ENCODE peak calls at places on chromosomes 16 and 17, in nine cellular contexts. V is stomach, D is AG10803, S is pancreas, H is GM20000, M is body of pancreas, G is left ventricle myocardium inferior, I is heart right ventricle, E is AG04450. O is an unnamed sample.

GRCh38 chr17:48494335-48494734 is 36.5 kb downstream of the HOXB1 start:
- DNase-seq in V (no peak), D (peak; percentile 69), S (no peak), H (no peak), M (no peak), G (no peak), I (no peak), E (no peak), O (no peak)

GRCh38 chr17:70775667-70776066 is 606.3 kb downstream of the KCNJ2 start:
- DNase-seq in V (no peak), D (no peak), S (peak; percentile 12), H (no peak), M (no peak), G (no peak), I (no peak), E (no peak), O (no peak)

GRCh38 chr16:56356276-56357241 is 68.8 kb downstream of the AMFR start:
- DNase-seq in V (peak; percentile 82), D (peak; percentile 82), S (peak; percentile 81), H (peak; percentile 91), M (peak; percentile 84), G (peak; percentile 80), I (peak; percentile 77), E (peak; percentile 70), O (peak; percentile 81)

GRCh38 chr16:56436258-56436657 is 10.9 kb upstream of the AMFR start:
- DNase-seq in V (no peak), D (no peak), S (no peak), H (no peak), M (no peak), G (no peak), I (no peak), E (no peak), O (no peak)

GRCh38 chr17:39751637-39752036 is 13.9 kb downstream of the GRB7 start:
- DNase-seq in V (no peak), D (no peak), S (peak; percentile 33), H (no peak), M (no peak), G (no peak), I (no peak), E (no peak), O (no peak)

GRCh38 chr17:50128441-50129302 is 1.3 kb downstream of the SAMD14 start:
- DNase-seq in V (no peak), D (no peak), S (no peak), H (no peak), M (no peak), G (no peak), I (no peak), E (no peak), O (no peak)

GRCh38 chr16:52265446-52265861 is 281.5 kb downstream of the TOX3 start:
- DNase-seq in V (no peak), D (no peak), S (no peak), H (no peak), M (no peak), G (no peak), I (no peak), E (no peak), O (no peak)

GRCh38 chr17:17840751-17841591 is 4.2 kb upstream of the SREBF1 start:
- DNase-seq in V (no peak), D (peak; percentile 51), S (no peak), H (peak; percentile 29), M (no peak), G (no peak), I (no peak), E (no peak), O (no peak)

GRCh38 chr16:23055481-23055880 is 93.8 kb downstream of the USP31 start:
- DNase-seq in V (no peak), D (no peak), S (no peak), H (no peak), M (no peak), G (no peak), I (no peak), E (no peak), O (no peak)

GRCh38 chr16:89357055-89357454 is 133.3 kb downstream of the ANKRD11 start:
- DNase-seq in V (no peak), D (no peak), S (no peak), H (no peak), M (no peak), G (no peak), I (no peak), E (no peak), O (no peak)

GRCh38 chr17:9150407-9151090 is 129.2 kb downstream of the NTN1 start:
- DNase-seq in V (peak; percentile 37), D (peak; percentile 45), S (no peak), H (no peak), M (no peak), G (no peak), I (no peak), E (no peak), O (no peak)

GRCh38 chr16:49483251-49483650 is 109.6 kb downstream of the C16orf78 start:
- DNase-seq in V (no peak), D (no peak), S (no peak), H (no peak), M (no peak), G (no peak), I (no peak), E (no peak), O (no peak)

GRCh38 chr17:53627511-53627910 is 195.2 kb upstream of the KIF2B start:
- DNase-seq in V (no peak), D (peak; percentile 67), S (no peak), H (no peak), M (no peak), G (no peak), I (no peak), E (no peak), O (no peak)

GRCh38 chr17:29980261-29980660 is 38.8 kb downstream of the EFCAB5 start:
- DNase-seq in V (no peak), D (no peak), S (no peak), H (no peak), M (no peak), G (no peak), I (no peak), E (no peak), O (no peak)

GRCh38 chr17:19370493-19370960 is 7.8 kb upstream of the MAPK7 start:
- DNase-seq in V (no peak), D (no peak), S (no peak), H (peak; percentile 65), M (peak; percentile 26), G (peak; percentile 71), I (peak; percentile 70), E (no peak), O (no peak)

GRCh38 chr16:454397-454940 is 29.0 kb downstream of the RAB11FIP3 start:
- DNase-seq in V (no peak), D (no peak), S (no peak), H (no peak), M (no peak), G (no peak), I (no peak), E (no peak), O (no peak)
- TF ChIP-seq CTCF in V (no peak), D (no peak), S (no peak), H (no peak), M (no peak), G (no peak), I (no peak), E (no peak), O (no peak)

GRCh38 chr16:11168386-11169065 is 87.5 kb downstream of the SOCS1 start:
- DNase-seq in V (no peak), D (peak; percentile 50), S (no peak), H (no peak), M (no peak), G (no peak), I (peak; percentile 37), E (no peak), O (no peak)
- TF ChIP-seq CTCF in V (no peak), D (no peak), S (no peak), H (no peak), M (no peak), G (no peak), I (no peak), E (no peak), O (no peak)

GRCh38 chr17:15456486-15456885 is 10.9 kb downstream of the CDRT4 start:
- DNase-seq in V (no peak), D (peak; percentile 32), S (no peak), H (no peak), M (no peak), G (peak; percentile 33), I (peak; percentile 40), E (no peak), O (no peak)

GRCh38 chr17:15457723-15458094 is 9.7 kb downstream of the CDRT4 start:
- DNase-seq in V (no peak), D (peak; percentile 43), S (no peak), H (no peak), M (no peak), G (peak; percentile 35), I (no peak), E (no peak), O (no peak)

GRCh38 chr17:15453782-15454181 is 13.6 kb downstream of the CDRT4 start:
- DNase-seq in V (no peak), D (peak; percentile 19), S (no peak), H (no peak), M (no peak), G (no peak), I (no peak), E (no peak), O (no peak)

GRCh38 chr17:15454328-15454727 is 13.1 kb downstream of the CDRT4 start:
- DNase-seq in V (no peak), D (no peak), S (no peak), H (no peak), M (no peak), G (no peak), I (no peak), E (no peak), O (no peak)

GRCh38 chr17:15456972-15457722 is 10.3 kb downstream of the CDRT4 start:
- DNase-seq in V (no peak), D (peak; percentile 99), S (peak; percentile 44), H (no peak), M (peak; percentile 48), G (peak; percentile 59), I (peak; percentile 70), E (peak; percentile 80), O (no peak)
- TF ChIP-seq CTCF in V (no peak), D (peak; percentile 80), S (no peak), H (no peak), M (peak; percentile 18), G (peak; percentile 53), I (peak; percentile 54), E (peak; percentile 70), O (no peak)

GRCh38 chr17:77929180-77929564 is 29.3 kb upstream of the TNRC6C start:
- DNase-seq in V (no peak), D (no peak), S (no peak), H (no peak), M (no peak), G (no peak), I (no peak), E (no peak), O (no peak)

GRCh38 chr17:77928519-77929179 is 29.9 kb upstream of the TNRC6C start:
- DNase-seq in V (no peak), D (no peak), S (no peak), H (no peak), M (no peak), G (no peak), I (no peak), E (no peak), O (no peak)

GRCh38 chr17:77926144-77926543 is 32.4 kb upstream of the TNRC6C start:
- DNase-seq in V (no peak), D (no peak), S (no peak), H (no peak), M (no peak), G (no peak), I (no peak), E (no peak), O (no peak)

GRCh38 chr17:77926967-77927366 is 31.5 kb upstream of the TNRC6C start:
- DNase-seq in V (no peak), D (no peak), S (no peak), H (no peak), M (no peak), G (no peak), I (no peak), E (no peak), O (no peak)

GRCh38 chr17:77927777-77928518 is 30.6 kb upstream of the TNRC6C start:
- DNase-seq in V (no peak), D (no peak), S (no peak), H (no peak), M (no peak), G (no peak), I (no peak), E (no peak), O (no peak)
- TF ChIP-seq CTCF in V (no peak), D (no peak), S (no peak), H (no peak), M (no peak), G (no peak), I (no peak), E (no peak), O (no peak)

O was measured in MM.1S.